ENCODE peak calls at places on chromosome 21, in four cellular contexts. U is IMR-90, J is mesendoderm, C is H1. M is an unnamed sample. For H3K79me1, the result is how much of the 10 kb centered on the place peaks cover.

GRCh38 chr21:38095220-38095619 is 161.6 kb upstream of the KCNJ15 start:
- DNase-seq in U (no peak), J (no peak), C (no peak), M (no peak)

GRCh38 chr21:26686705-26687104 is 113.6 kb upstream of the CYYR1 start:
- DNase-seq in U (no peak), J (no peak), C (no peak), M (no peak)

GRCh38 chr21:41796476-41797080 is 29.7 kb upstream of the RIPK4 start:
- DNase-seq in U (no peak), J (no peak), C (no peak), M (no peak)

GRCh38 chr21:19109694-19110093 is 706.1 kb upstream of the TMPRSS15 start:
- DNase-seq in U (no peak), J (no peak), C (no peak), M (no peak)

GRCh38 chr21:31151156-31151555 is 112.9 kb upstream of the KRTAP19-8 start:
- DNase-seq in U (no peak), J (no peak), C (no peak), M (no peak)

GRCh38 chr21:31875424-31876097 is 2.7 kb downstream of the HUNK start:
- DNase-seq in U (peak), J (no peak), C (no peak), M (no peak)

GRCh38 chr21:29267666-29268065 is 31.1 kb upstream of the BACH1 start:
- DNase-seq in U (no peak), J (no peak), C (no peak), M (no peak)

GRCh38 chr21:32878654-32879053 is 107.1 kb upstream of the PAXBP1 start:
- DNase-seq in U (no peak), J (no peak), C (no peak), M (no peak)

GRCh38 chr21:33025471-33026298 is at the start of gene OLIG2:
- DNase-seq in U (peak), J (peak), C (peak), M (peak)

GRCh38 chr21:29114765-29115164 is 15.7 kb upstream of the MAP3K7CL start:
- DNase-seq in U (peak), J (peak), C (peak), M (no peak)

GRCh38 chr21:29585462-29585861 is 286.7 kb downstream of the BACH1 start:
- DNase-seq in U (no peak), J (no peak), C (no peak), M (no peak)

GRCh38 chr21:31145271-31145801 is 107.1 kb upstream of the KRTAP19-8 start:
- DNase-seq in U (peak), J (no peak), C (no peak), M (no peak)

DNA sequence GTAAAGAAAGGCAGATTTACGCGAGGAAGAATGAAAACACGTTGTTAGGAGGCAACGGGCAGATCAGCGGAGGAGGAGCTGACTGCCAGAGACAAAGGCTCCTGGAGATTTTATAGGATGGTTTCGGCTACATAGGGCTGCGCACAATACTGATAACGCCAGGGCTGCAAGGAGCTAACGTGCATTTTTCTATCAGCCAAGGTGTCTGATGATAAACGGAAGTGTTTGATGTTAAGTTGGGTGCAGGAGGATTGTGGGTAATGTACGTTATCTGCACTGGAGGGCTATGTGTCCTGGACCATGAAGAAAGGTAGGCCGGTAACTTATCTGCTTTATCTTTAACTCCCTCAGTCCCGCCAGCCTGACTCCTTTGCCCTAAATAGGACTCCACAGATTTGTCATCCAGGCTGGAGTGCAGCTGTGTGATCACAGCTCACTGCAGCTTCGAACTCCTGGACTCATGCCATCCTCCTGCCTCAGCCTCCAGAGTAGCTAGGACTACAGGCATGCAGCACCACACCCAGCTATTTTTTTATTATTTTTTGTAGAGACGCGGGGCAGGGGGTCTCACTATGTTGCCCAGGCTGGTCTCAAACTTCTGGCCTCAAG is 29.6 kb downstream of the SETD4 start:
- DNase-seq in U (peak), J (no peak), C (no peak), M (no peak)
- H4K5ac ChIP-seq in U (no peak), J (no peak), C (no peak), M (no peak)

GRCh38 chr21:34105947-34106541 is 32.7 kb downstream of the MRPS6 start:
- DNase-seq in U (no peak), J (no peak), C (no peak), M (no peak)
- H3K79me1 ChIP-seq in U (under half), J (under half), C (under half), M (under half)

DNA sequence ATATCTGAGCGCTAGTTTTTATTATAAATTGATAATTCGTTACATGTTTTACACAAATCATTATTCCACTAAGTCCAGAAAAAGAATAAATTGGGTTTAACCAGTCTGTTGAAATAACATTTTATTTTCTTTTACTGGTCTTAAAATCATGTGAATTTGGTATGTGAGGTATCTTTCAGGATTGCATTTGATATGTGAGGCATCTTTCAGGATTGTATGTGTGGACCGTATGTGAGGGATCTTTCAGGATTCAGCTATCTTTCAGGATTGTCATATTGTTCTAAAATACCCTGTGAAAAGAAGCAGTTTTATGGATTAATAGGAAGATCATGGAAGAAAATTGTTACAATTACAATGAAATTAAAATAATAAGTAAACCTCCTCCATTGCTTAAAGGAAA is 42.9 kb downstream of the USP25 start:
- DNase-seq in U (peak), J (no peak), C (no peak), M (no peak)
- H4K5ac ChIP-seq in U (no peak), J (no peak), C (no peak), M (no peak)

DNA sequence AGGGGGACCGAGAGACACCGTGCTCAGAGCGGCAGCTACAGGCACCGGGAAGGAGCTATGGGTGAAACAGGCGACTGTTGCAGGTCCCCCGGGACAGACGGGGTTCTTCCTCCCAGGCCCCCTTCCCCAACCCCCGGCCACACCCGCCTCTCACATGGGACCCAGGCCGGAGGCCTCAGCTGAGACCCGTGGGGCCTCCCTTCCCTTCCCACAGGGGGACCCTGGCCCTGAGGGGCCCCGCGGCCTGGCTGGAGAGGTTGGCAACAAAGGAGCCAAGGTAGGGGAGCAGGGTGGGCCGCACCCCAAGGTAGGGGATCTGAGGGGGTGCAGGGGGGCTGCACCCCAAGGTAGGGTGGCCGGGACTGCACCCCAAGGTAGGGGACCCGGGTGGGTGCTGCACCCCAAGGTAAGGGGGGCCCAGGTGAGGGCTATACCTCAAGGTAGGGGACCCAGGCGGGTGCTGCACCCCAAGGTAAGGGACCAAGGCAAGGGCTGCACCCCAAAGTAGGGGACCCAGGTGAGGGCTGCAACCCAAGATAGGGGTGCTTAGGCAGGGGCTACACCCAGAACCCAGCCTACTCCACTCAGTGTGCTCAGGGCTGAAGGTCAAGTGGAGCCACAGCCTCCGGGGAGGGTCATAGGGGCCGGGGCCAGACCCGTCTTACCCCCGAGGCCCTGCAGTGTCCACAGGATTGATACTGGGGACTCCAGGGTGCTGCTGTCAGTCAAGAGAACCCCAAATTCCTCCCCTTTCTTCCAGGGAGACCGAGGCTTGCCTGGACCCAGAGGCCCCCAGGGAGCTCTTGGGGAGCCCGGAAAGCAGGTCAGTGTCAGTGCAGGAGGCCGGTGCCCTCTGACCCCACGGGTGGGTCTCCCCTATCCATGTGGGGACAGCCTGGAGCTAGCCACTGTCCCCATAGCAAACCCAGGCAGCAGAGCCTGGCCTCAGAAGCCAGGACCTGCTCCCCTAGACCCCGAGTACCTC is 22.7 kb downstream of the COL6A2 start:
- DNase-seq in U (no peak), J (no peak), C (no peak), M (peak)
- H3K79me1 ChIP-seq in U (under half), J (under half), C (under half), M (under half)

GRCh38 chr21:21196087-21196486 is 197.9 kb downstream of the NCAM2 start:
- DNase-seq in U (peak), J (no peak), C (no peak), M (no peak)

GRCh38 chr21:21199342-21200102 is 201.3 kb downstream of the NCAM2 start:
- DNase-seq in U (no peak), J (no peak), C (no peak), M (no peak)

GRCh38 chr21:21200103-21200938 is 202.1 kb downstream of the NCAM2 start:
- DNase-seq in U (peak), J (peak), C (no peak), M (no peak)

GRCh38 chr21:21196848-21197247 is 198.6 kb downstream of the NCAM2 start:
- DNase-seq in U (no peak), J (no peak), C (no peak), M (no peak)

DNA sequence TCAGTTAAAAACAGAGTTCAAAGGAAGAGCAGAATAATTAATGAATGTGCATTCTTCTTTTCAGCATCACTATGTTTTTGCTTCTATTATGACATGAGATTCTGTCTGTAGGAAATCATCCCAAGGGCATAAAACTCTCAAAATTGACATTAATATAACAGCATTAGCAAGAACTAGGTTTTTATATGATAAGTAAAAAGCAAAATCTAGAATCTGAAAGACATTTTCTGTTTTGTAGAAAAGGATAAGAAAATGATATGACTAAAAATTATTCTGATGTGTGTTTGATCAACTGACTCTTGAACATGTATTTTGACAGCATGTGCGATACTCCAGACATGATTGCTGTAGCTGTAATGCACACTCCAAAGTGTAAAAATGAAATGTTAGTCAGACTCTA is 197.2 kb downstream of the NCAM2 start:
- DNase-seq in U (no peak), J (no peak), C (no peak), M (no peak)
- H4K5ac ChIP-seq in U (no peak), J (no peak), C (no peak), M (no peak)

GRCh38 chr21:43911935-43912487 is 47.0 kb downstream of the AGPAT3 start:
- DNase-seq in U (no peak), J (no peak), C (no peak), M (no peak)

GRCh38 chr21:43911015-43911934 is 46.3 kb downstream of the AGPAT3 start:
- DNase-seq in U (no peak), J (no peak), C (no peak), M (no peak)

GRCh38 chr21:43908167-43908566 is 43.1 kb downstream of the AGPAT3 start:
- DNase-seq in U (no peak), J (no peak), C (no peak), M (no peak)

GRCh38 chr21:43909736-43910455 is 44.9 kb downstream of the AGPAT3 start:
- DNase-seq in U (no peak), J (no peak), C (no peak), M (no peak)

DNA sequence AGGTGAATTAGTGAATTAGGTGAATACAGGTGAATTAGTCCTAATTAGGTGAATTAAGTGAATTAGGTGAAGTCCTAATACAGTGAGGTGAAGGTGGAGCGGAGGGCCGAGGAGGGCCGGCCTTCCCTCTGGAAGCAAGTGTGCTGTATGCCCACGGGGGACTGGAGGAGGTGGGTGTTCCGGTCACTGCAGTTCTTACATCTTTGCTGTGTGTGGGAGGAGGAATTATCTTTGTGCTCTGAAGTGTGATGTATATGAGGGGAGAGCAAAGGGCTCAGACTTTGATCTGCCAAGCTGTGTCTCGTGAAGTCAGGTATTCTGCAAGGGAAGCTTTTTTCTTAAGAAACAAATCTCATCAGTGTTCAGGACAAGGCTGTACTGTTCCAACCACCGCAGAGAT is 45.4 kb downstream of the AGPAT3 start:
- DNase-seq in U (no peak), J (no peak), C (no peak), M (no peak)
- H3K79me1 ChIP-seq in U (under half), J (under half), C (under half), M (under half)

DNA sequence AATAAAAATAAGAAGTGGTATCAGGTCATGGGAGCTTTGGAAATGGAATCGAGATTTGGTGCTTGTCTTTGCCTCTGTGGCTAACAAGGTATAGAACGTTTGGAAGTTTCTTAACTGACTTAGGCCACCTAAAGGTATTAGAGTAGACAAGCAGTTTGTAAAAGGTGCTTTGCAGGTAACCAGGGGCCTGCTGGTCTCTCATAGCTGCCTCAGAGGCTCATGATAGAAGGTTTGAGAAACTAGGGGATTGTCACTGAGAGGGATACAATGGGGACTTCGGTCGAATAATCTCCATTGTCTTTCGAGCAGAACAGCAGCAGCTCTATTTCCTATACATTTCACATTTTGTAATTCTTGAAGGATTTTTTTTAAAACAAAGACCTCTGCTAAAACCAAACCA is 37.6 kb downstream of the C21orf91 start:
- DNase-seq in U (no peak), J (peak), C (no peak), M (no peak)
- H4K5ac ChIP-seq in U (no peak), J (no peak), C (no peak), M (no peak)

M was measured in H9.